ENCODE peak calls at places on chromosome 19, in nine cellular contexts. N, D, G, J, T, I, K, R and H are unnamed samples.

GRCh38 chr19:31270897-31271568 is 78.2 kb downstream of the TSHZ3 start:
- DNase-seq in G (no peak), N (no peak), J (no peak), T (no peak), R (peak), I (no peak), K (no peak), D (no peak), H (no peak)

GRCh38 chr19:44050740-44051653 is 839 bp upstream of the ZNF223 start:
- DNase-seq in T (no peak), N (peak), D (no peak), R (peak), J (no peak), I (peak), K (no peak), G (peak), H (no peak)

GRCh38 chr19:15779756-15780476 is 7.5 kb upstream of the OR10H5 start:
- DNase-seq in T (no peak), N (no peak), I (no peak), J (peak), D (peak), R (peak), K (no peak), G (peak), H (no peak)

GRCh38 chr19:2145831-2146241 is 5.5 kb downstream of the AP3D1 start:
- DNase-seq in N (no peak), R (no peak), G (no peak), K (no peak), J (no peak), I (no peak), D (no peak), T (no peak), H (no peak)

GRCh38 chr19:18725755-18726416 is 42.4 kb downstream of the CRTC1 start:
- DNase-seq in R (no peak), N (no peak), D (no peak), J (no peak), G (no peak), I (no peak), K (no peak), T (no peak), H (no peak)

GRCh38 chr19:35055715-35056179 is 14.2 kb downstream of the HPN start:
- DNase-seq in D (no peak), T (no peak), I (no peak), J (no peak), G (no peak), R (no peak), K (no peak), N (no peak), H (no peak)

GRCh38 chr19:38655148-38655824 is 7.8 kb downstream of the ACTN4 start:
- DNase-seq in D (no peak), J (no peak), G (no peak), I (no peak), T (no peak), R (peak), N (no peak), K (no peak), H (peak)

GRCh38 chr19:3818479-3818878 is 32.3 kb upstream of the MATK start:
- DNase-seq in D (no peak), N (peak), J (no peak), T (no peak), K (no peak), G (no peak), R (peak), I (no peak), H (peak)

GRCh38 chr19:16470911-16471811 is 609 bp downstream of the EPS15L1 start:
- DNase-seq in K (peak), J (no peak), N (peak), T (no peak), I (no peak), R (peak), G (peak), D (no peak), H (peak)

GRCh38 chr19:42512743-42513304 is 15.5 kb downstream of the CEACAM1 start:
- DNase-seq in R (no peak), J (no peak), D (no peak), N (no peak), T (no peak), K (no peak), G (no peak), I (no peak), H (no peak)

GRCh38 chr19:14394167-14394566 is 12.9 kb downstream of the ADGRE5 start:
- DNase-seq in J (no peak), N (no peak), G (no peak), K (no peak), T (no peak), I (no peak), R (no peak), D (no peak), H (no peak)

GRCh38 chr19:21023901-21024300 is 3.4 kb downstream of the ZNF430 start:
- DNase-seq in J (no peak), T (no peak), I (no peak), D (no peak), N (peak), R (peak), G (no peak), K (no peak), H (peak)